ENCODE peak calls at places on chromosome 5, in six cellular contexts. One of them, this sample, is unnamed.
A peak's percentile ranks its signal among the peaks of the same experiment; 100 is the strongest.

GRCh38 chr5:58133631-58134296 is 326.1 kb downstream of the PLK2 start:
- DNase-seq in germinal center: no peak
- DNase-seq in tibial artery: no peak
- DNase-seq in GM20000: no peak
- DNase-seq in iPS DF 19.7: no peak
- DNase-seq in breast epithelium: no peak
- DNase-seq in this sample: no peak

GRCh38 chr5:149561848-149562247 is 10.6 kb upstream of the CSNK1A1 start:
- DNase-seq in germinal center: no peak
- DNase-seq in tibial artery: no peak
- DNase-seq in GM20000: no peak
- DNase-seq in iPS DF 19.7: peak; percentile 77
- DNase-seq in breast epithelium: no peak
- DNase-seq in this sample: no peak

GRCh38 chr5:138110266-138110963 is 26.6 kb downstream of the WNT8A start:
- DNase-seq in germinal center: no peak
- DNase-seq in tibial artery: no peak
- DNase-seq in GM20000: no peak
- DNase-seq in iPS DF 19.7: no peak
- DNase-seq in breast epithelium: no peak
- DNase-seq in this sample: peak; percentile 30

GRCh38 chr5:134136771-134137170 is 22.3 kb downstream of the TCF7 start:
- DNase-seq in germinal center: no peak
- DNase-seq in tibial artery: peak; percentile 13
- DNase-seq in GM20000: no peak
- DNase-seq in iPS DF 19.7: no peak
- DNase-seq in breast epithelium: no peak
- DNase-seq in this sample: no peak

GRCh38 chr5:32595118-32595517 is 9.8 kb downstream of the SUB1 start:
- DNase-seq in germinal center: no peak
- DNase-seq in tibial artery: no peak
- DNase-seq in GM20000: no peak
- DNase-seq in iPS DF 19.7: no peak
- DNase-seq in breast epithelium: no peak
- DNase-seq in this sample: no peak

GRCh38 chr5:170149206-170149515 is 43.5 kb downstream of the FOXI1 start:
- DNase-seq in germinal center: no peak
- DNase-seq in tibial artery: no peak
- DNase-seq in GM20000: no peak
- DNase-seq in iPS DF 19.7: no peak
- DNase-seq in breast epithelium: peak; percentile 66
- DNase-seq in this sample: no peak

GRCh38 chr5:378301-378891 is 56.9 kb downstream of the AHRR start:
- DNase-seq in germinal center: no peak
- DNase-seq in tibial artery: no peak
- DNase-seq in GM20000: no peak
- DNase-seq in iPS DF 19.7: no peak
- DNase-seq in breast epithelium: no peak
- DNase-seq in this sample: no peak

GRCh38 chr5:109105631-109106267 is 304.0 kb downstream of the PJA2 start:
- DNase-seq in germinal center: no peak
- DNase-seq in tibial artery: no peak
- DNase-seq in GM20000: no peak
- DNase-seq in iPS DF 19.7: no peak
- DNase-seq in breast epithelium: no peak
- DNase-seq in this sample: no peak

GRCh38 chr5:73157399-73158303 is 15.3 kb upstream of the TMEM174 start:
- DNase-seq in germinal center: no peak
- DNase-seq in tibial artery: no peak
- DNase-seq in GM20000: no peak
- DNase-seq in iPS DF 19.7: no peak
- DNase-seq in breast epithelium: no peak
- DNase-seq in this sample: peak; percentile 66

GRCh38 chr5:57082441-57083067 is 91.3 kb upstream of the GPBP1 start:
- DNase-seq in germinal center: no peak
- DNase-seq in tibial artery: no peak
- DNase-seq in GM20000: no peak
- DNase-seq in iPS DF 19.7: no peak
- DNase-seq in breast epithelium: no peak
- DNase-seq in this sample: no peak

GRCh38 chr5:79962580-79963222 is 28.4 kb downstream of the MTX3 start:
- DNase-seq in germinal center: no peak
- DNase-seq in tibial artery: no peak
- DNase-seq in GM20000: no peak
- DNase-seq in iPS DF 19.7: no peak
- DNase-seq in breast epithelium: no peak
- DNase-seq in this sample: no peak

This sample was measured in thyroid gland.